ENCODE peak calls at places on chromosomes 3 and 15, in six cellular contexts. One of them, this sample, is unnamed.

GRCh38 chr15:91104111-91104510 is 4.1 kb downstream of the SV2B start:
- DNase-seq in skeletal muscle cell: no peak
- DNase-seq in left cardiac atrium: peak; percentile 57
- DNase-seq in IMR-90: no peak
- DNase-seq in AML-193: no peak
- DNase-seq in activated T-helper 1 cell treated with anti-CD3 and anti-CD28 coated beads, Interleukin-2, amount 50 U/mL, for 16 hours: no peak
- DNase-seq in this sample: no peak

GRCh38 chr3:130895690-130896089 is 1.8 kb downstream of the ATP2C1 start:
- DNase-seq in skeletal muscle cell: no peak
- DNase-seq in AML-193: no peak
- DNase-seq in activated T-helper 1 cell treated with anti-CD3 and anti-CD28 coated beads, Interleukin-2, amount 50 U/mL, for 16 hours: no peak
- DNase-seq in left cardiac atrium: no peak
- DNase-seq in IMR-90: no peak
- DNase-seq in this sample: no peak

GRCh38 chr3:88991496-88991895 is 115.9 kb upstream of the EPHA3 start:
- DNase-seq in IMR-90: peak; percentile 21
- DNase-seq in AML-193: no peak
- DNase-seq in activated T-helper 1 cell treated with anti-CD3 and anti-CD28 coated beads, Interleukin-2, amount 50 U/mL, for 16 hours: no peak
- DNase-seq in left cardiac atrium: no peak
- DNase-seq in skeletal muscle cell: peak; percentile 22
- DNase-seq in this sample: no peak

GRCh38 chr15:44584162-44584749 is 47.3 kb downstream of the EIF3J start:
- DNase-seq in AML-193: peak; percentile 40
- DNase-seq in skeletal muscle cell: no peak
- DNase-seq in IMR-90: no peak
- DNase-seq in activated T-helper 1 cell treated with anti-CD3 and anti-CD28 coated beads, Interleukin-2, amount 50 U/mL, for 16 hours: peak; percentile 17
- DNase-seq in left cardiac atrium: peak; percentile 36
- DNase-seq in this sample: no peak

GRCh38 chr3:5276953-5277352 is 89.4 kb downstream of the EDEM1 start:
- DNase-seq in skeletal muscle cell: no peak
- DNase-seq in IMR-90: no peak
- DNase-seq in AML-193: no peak
- DNase-seq in left cardiac atrium: no peak
- DNase-seq in activated T-helper 1 cell treated with anti-CD3 and anti-CD28 coated beads, Interleukin-2, amount 50 U/mL, for 16 hours: no peak
- DNase-seq in this sample: no peak

GRCh38 chr15:48432688-48433087 is 101.5 kb downstream of the DUT start:
- DNase-seq in AML-193: no peak
- DNase-seq in skeletal muscle cell: no peak
- DNase-seq in left cardiac atrium: no peak
- DNase-seq in IMR-90: no peak
- DNase-seq in activated T-helper 1 cell treated with anti-CD3 and anti-CD28 coated beads, Interleukin-2, amount 50 U/mL, for 16 hours: no peak
- DNase-seq in this sample: no peak

GRCh38 chr3:112391648-112392047 is 58.7 kb downstream of the CD200 start:
- DNase-seq in skeletal muscle cell: no peak
- DNase-seq in left cardiac atrium: no peak
- DNase-seq in activated T-helper 1 cell treated with anti-CD3 and anti-CD28 coated beads, Interleukin-2, amount 50 U/mL, for 16 hours: no peak
- DNase-seq in AML-193: no peak
- DNase-seq in IMR-90: no peak
- DNase-seq in this sample: no peak

GRCh38 chr3:57605683-57606082 is 8.5 kb upstream of the ARF4 start:
- DNase-seq in IMR-90: no peak
- DNase-seq in skeletal muscle cell: no peak
- DNase-seq in left cardiac atrium: no peak
- DNase-seq in AML-193: no peak
- DNase-seq in activated T-helper 1 cell treated with anti-CD3 and anti-CD28 coated beads, Interleukin-2, amount 50 U/mL, for 16 hours: no peak
- DNase-seq in this sample: no peak

GRCh38 chr3:70738310-70738681 is 425.9 kb upstream of the MDFIC2 start:
- DNase-seq in left cardiac atrium: no peak
- DNase-seq in AML-193: no peak
- DNase-seq in IMR-90: no peak
- DNase-seq in activated T-helper 1 cell treated with anti-CD3 and anti-CD28 coated beads, Interleukin-2, amount 50 U/mL, for 16 hours: no peak
- DNase-seq in skeletal muscle cell: no peak
- DNase-seq in this sample: no peak

GRCh38 chr15:41801850-41802455 is 25.9 kb upstream of the JMJD7 start:
- DNase-seq in IMR-90: peak; percentile 77
- DNase-seq in left cardiac atrium: no peak
- DNase-seq in skeletal muscle cell: no peak
- DNase-seq in AML-193: no peak
- DNase-seq in activated T-helper 1 cell treated with anti-CD3 and anti-CD28 coated beads, Interleukin-2, amount 50 U/mL, for 16 hours: no peak
- DNase-seq in this sample: no peak

GRCh38 chr3:58581328-58582091 is 4.3 kb upstream of the FAM107A start:
- DNase-seq in AML-193: no peak
- DNase-seq in IMR-90: no peak
- DNase-seq in left cardiac atrium: no peak
- DNase-seq in activated T-helper 1 cell treated with anti-CD3 and anti-CD28 coated beads, Interleukin-2, amount 50 U/mL, for 16 hours: no peak
- DNase-seq in skeletal muscle cell: no peak
- DNase-seq in this sample: no peak

GRCh38 chr3:5188419-5189405 is 1.2 kb downstream of the EDEM1 start:
- DNase-seq in skeletal muscle cell: no peak
- DNase-seq in activated T-helper 1 cell treated with anti-CD3 and anti-CD28 coated beads, Interleukin-2, amount 50 U/mL, for 16 hours: peak; percentile 11
- DNase-seq in left cardiac atrium: no peak
- DNase-seq in AML-193: peak; percentile 53
- DNase-seq in IMR-90: peak; percentile 17
- DNase-seq in this sample: no peak

This sample was measured in kidney.